ENCODE peak calls at places on chromosomes 11 and 22, in ten cellular contexts. X is psoas muscle; T is H9; J is NCI-H1105 treated with DMSO at 0.1 percent for 48 hours; U is cardiac muscle cell; N is RKO; A is NCI-H774; H is stimulated activated CD8-positive, alpha-beta memory T cell treated with anti-CD3 and anti-CD28 coated beads, Interleukin-15, amount 100 ng/mL, for 4 hours; R is head of caudate nucleus; S is cardiac fibroblast. C is an unnamed sample.

GRCh38 chr22:46045459-46046298 is 68.7 kb upstream of the WNT7B start:
- DNase-seq in H (no peak), J (no peak), T (no peak), R (peak; percentile 41), U (no peak), S (no peak), A (no peak), N (no peak), X (peak; percentile 75), C (no peak)

GRCh38 chr22:30195245-30196140 is 51.1 kb downstream of the LIF start:
- DNase-seq in H (no peak), R (no peak), N (peak; percentile 90), T (no peak), U (peak; percentile 21), S (peak; percentile 68), J (no peak), A (no peak), X (no peak), C (no peak)

GRCh38 chr11:130260080-130260627 is 54.6 kb downstream of the ZBTB44 start:
- DNase-seq in J (no peak), X (no peak), A (no peak), H (no peak), T (no peak), R (no peak), U (no peak), S (no peak), N (no peak), C (no peak)

GRCh38 chr22:49093192-49093880 is 734.3 kb downstream of the BRD1 start:
- DNase-seq in J (peak; percentile 66), T (no peak), H (no peak), X (peak; percentile 34), N (no peak), R (no peak), S (no peak), A (peak; percentile 5), U (no peak), C (no peak)

GRCh38 chr11:9808943-9809342 is 145.1 kb downstream of the SWAP70 start:
- DNase-seq in R (no peak), X (no peak), T (no peak), U (peak; percentile 66), H (no peak), J (no peak), S (peak; percentile 58), N (no peak), A (no peak), C (no peak)

GRCh38 chr11:870127-870413 is 27.4 kb downstream of the TSPAN4 start:
- DNase-seq in X (no peak), T (no peak), R (no peak), H (no peak), U (no peak), A (no peak), N (no peak), S (no peak), J (no peak), C (no peak)

GRCh38 chr11:103988595-103988969 is 47.9 kb upstream of the DDI1 start:
- DNase-seq in R (no peak), A (no peak), S (peak; percentile 33), T (no peak), J (no peak), X (no peak), N (no peak), H (no peak), U (peak; percentile 44), C (no peak)

GRCh38 chr22:50548046-50548912 is 2.6 kb downstream of the KLHDC7B start:
- DNase-seq in S (no peak), T (no peak), N (no peak), H (no peak), X (peak; percentile 59), A (no peak), J (no peak), R (no peak), U (no peak), C (no peak)

GRCh38 chr11:58133329-58134076 is 8.2 kb upstream of the OR9I1 start:
- DNase-seq in A (no peak), H (no peak), T (no peak), N (no peak), U (no peak), S (no peak), R (no peak), X (no peak), J (no peak), C (no peak)

C was measured in BE2C.